ENCODE peak calls at places on chromosomes 11 and 22, in eight cellular contexts. X is transverse colon, Q is HCT116, L is right lobe of liver, F is heart left ventricle, T is A549, U is testis, I is breast epithelium. H is an unnamed sample.

GRCh38 chr22:49329636-49330035 is 498.0 kb downstream of the BRD1 start:
- DNase-seq in X (no peak), Q (no peak), L (no peak), F (no peak), T (no peak), U (no peak), I (peak; percentile 25), H (no peak)

GRCh38 chr11:18304745-18305144 is 17.2 kb downstream of the HPS5 start:
- DNase-seq in X (peak; percentile 33), Q (no peak), L (no peak), F (no peak), T (no peak), U (no peak), I (no peak), H (no peak)

GRCh38 chr22:19543970-19544708 is 19.9 kb upstream of the CLDN5 start:
- DNase-seq in X (peak; percentile 63), Q (no peak), L (peak; percentile 76), F (peak; percentile 33), T (no peak), U (no peak), I (no peak), H (peak; percentile 31)

GRCh38 chr11:42397483-42397882 is 914.3 kb upstream of the API5 start:
- DNase-seq in X (no peak), Q (no peak), L (no peak), F (no peak), T (no peak), U (no peak), I (no peak), H (no peak)

GRCh38 chr22:42621505-42622002 is 6.9 kb upstream of the POLDIP3 start:
- DNase-seq in X (peak; percentile 80), Q (peak; percentile 50), L (peak; percentile 77), F (peak; percentile 69), T (peak; percentile 64), U (peak; percentile 64), I (no peak), H (no peak)

GRCh38 chr11:64712430-64713030 is 10.5 kb downstream of the NRXN2 start:
- DNase-seq in X (no peak), Q (no peak), L (no peak), F (no peak), T (no peak), U (peak; percentile 58), I (no peak), H (no peak)

GRCh38 chr11:77052531-77052930 is 14.2 kb upstream of the CAPN5 start:
- DNase-seq in X (no peak), Q (no peak), L (no peak), F (no peak), T (no peak), U (no peak), I (no peak), H (no peak)

GRCh38 chr11:84780689-84781293 is 846.4 kb downstream of the DLG2 start:
- DNase-seq in X (no peak), Q (peak; percentile 12), L (no peak), F (no peak), T (peak; percentile 30), U (no peak), I (no peak), H (no peak)

GRCh38 chr11:112355726-112356125 is 95.1 kb upstream of the PLET1 start:
- DNase-seq in X (no peak), Q (peak; percentile 3), L (no peak), F (no peak), T (peak; percentile 20), U (peak; percentile 59), I (no peak), H (no peak)

GRCh38 chr11:46914363-46914762 is 4.0 kb downstream of the LRP4 start:
- DNase-seq in X (no peak), Q (no peak), L (no peak), F (peak; percentile 76), T (no peak), U (no peak), I (no peak), H (no peak)

GRCh38 chr11:28581286-28582242 is 473.4 kb downstream of the METTL15 start:
- DNase-seq in X (no peak), Q (no peak), L (no peak), F (no peak), T (no peak), U (no peak), I (no peak), H (no peak)

GRCh38 chr11:29282088-29282487 is 734.7 kb downstream of the KCNA4 start:
- DNase-seq in X (no peak), Q (peak; percentile 81), L (no peak), F (no peak), T (peak; percentile 92), U (no peak), I (no peak), H (no peak)

GRCh38 chr22:19497245-19497644 is 17.5 kb downstream of the CDC45 start:
- DNase-seq in X (no peak), Q (no peak), L (no peak), F (peak; percentile 47), T (no peak), U (peak; percentile 87), I (no peak), H (no peak)

DNA sequence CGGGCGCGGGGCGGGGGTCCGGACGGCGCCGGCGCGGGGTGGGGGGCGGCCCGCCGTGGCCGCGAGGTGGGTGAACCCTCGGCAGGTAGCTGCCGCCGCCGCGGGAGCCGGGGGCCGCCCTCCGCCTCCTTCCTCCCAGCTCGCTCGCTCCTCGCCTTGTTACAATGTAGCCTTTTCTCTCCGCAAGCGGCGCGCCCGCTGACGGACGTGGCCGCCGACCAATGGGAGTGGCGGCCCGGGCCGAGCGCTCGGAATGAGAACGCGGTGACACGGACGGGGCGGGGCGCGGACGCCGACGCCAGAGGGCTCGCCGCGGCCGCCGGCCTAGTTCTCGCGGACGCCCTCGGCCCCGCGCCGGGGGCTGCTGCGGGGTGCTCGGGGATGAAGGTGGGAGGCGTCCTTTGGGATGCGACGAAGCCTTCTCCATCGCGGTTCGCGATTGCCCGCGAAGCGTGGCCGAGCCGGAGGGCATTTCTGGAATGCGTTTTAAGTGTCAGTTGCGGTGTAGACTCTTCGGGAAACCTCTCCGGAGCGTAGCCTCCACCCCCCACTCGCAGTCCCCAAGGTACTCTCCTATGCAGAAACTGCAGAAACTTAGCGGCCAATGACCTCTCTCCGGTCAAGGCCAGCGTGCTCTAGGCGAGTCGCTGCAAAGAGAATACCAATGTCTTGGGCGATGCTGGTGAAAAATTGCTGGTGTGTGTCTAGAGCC is 734 bp downstream of the PRDM11 start:
- DNase-seq in X (peak; percentile 96), Q (peak; percentile 86), L (peak; percentile 96), F (peak; percentile 96), T (peak; percentile 96), U (peak; percentile 95), I (peak; percentile 90), H (peak; percentile 95)
- TF ChIP-seq POLR2A in X (peak; percentile 78), Q (peak; percentile 59), L (peak; percentile 89), F (peak; percentile 95), T (peak; percentile 79), U (peak; percentile 69), I (no peak), H (peak; percentile 94)

GRCh38 chr22:47928626-47929025 is 1166.2 kb downstream of the TBC1D22A start:
- DNase-seq in X (no peak), Q (no peak), L (no peak), F (no peak), T (no peak), U (no peak), I (no peak), H (no peak)
- H3K9me3 ChIP-seq in X (no peaks in the 10 kb centered on the region), Q (peaks cover 7% of the 10 kb centered on the region), L (no peaks in the 10 kb centered on the region), F (no peaks in the 10 kb centered on the region), T (no peaks in the 10 kb centered on the region), U (no peaks in the 10 kb centered on the region), I (peaks cover 4% of the 10 kb centered on the region), H (no peaks in the 10 kb centered on the region)

GRCh38 chr11:72001834-72002591 is 3.3 kb downstream of the IL18BP start:
- DNase-seq in X (no peak), Q (no peak), L (no peak), F (no peak), T (no peak), U (no peak), I (peak; percentile 35), H (no peak)
- TF ChIP-seq POLR2A in X (peak; percentile 16), Q (no peak), L (no peak), F (no peak), T (no peak), U (no peak), I (no peak), H (no peak)

GRCh38 chr11:92423133-92423532 is 198.5 kb downstream of the FAT3 start:
- DNase-seq in X (no peak), Q (no peak), L (no peak), F (no peak), T (no peak), U (no peak), I (no peak), H (no peak)
- H3K9me3 ChIP-seq in X (no peaks in the 10 kb centered on the region), Q (no peaks in the 10 kb centered on the region), L (no peaks in the 10 kb centered on the region), F (peaks cover 6% of the 10 kb centered on the region), T (no peaks in the 10 kb centered on the region), U (no peaks in the 10 kb centered on the region), I (no peaks in the 10 kb centered on the region), H (no peaks in the 10 kb centered on the region)

GRCh38 chr11:7672960-7673723 is at the start of gene CYB5R2:
- DNase-seq in X (peak; percentile 81), Q (peak; percentile 13), L (peak; percentile 85), F (peak; percentile 79), T (peak; percentile 38), U (peak; percentile 83), I (peak; percentile 81), H (peak; percentile 69)
- TF ChIP-seq POLR2A in X (peak; percentile 27), Q (no peak), L (peak; percentile 29), F (peak; percentile 23), T (peak; percentile 10), U (no peak), I (no peak), H (peak; percentile 51)

GRCh38 chr11:2647953-2648352 is 51.8 kb downstream of the KCNQ1OT1 start:
- DNase-seq in X (no peak), Q (no peak), L (no peak), F (no peak), T (no peak), U (no peak), I (no peak), H (no peak)
- H3K9me3 ChIP-seq in X (peaks cover 55% of the 10 kb centered on the region), Q (peaks cover 21% of the 10 kb centered on the region), L (no peaks in the 10 kb centered on the region), F (peaks cover 87% of the 10 kb centered on the region), T (peaks cover 98% of the 10 kb centered on the region), U (no peaks in the 10 kb centered on the region), I (peaks cover 50% of the 10 kb centered on the region), H (no peaks in the 10 kb centered on the region)

DNA sequence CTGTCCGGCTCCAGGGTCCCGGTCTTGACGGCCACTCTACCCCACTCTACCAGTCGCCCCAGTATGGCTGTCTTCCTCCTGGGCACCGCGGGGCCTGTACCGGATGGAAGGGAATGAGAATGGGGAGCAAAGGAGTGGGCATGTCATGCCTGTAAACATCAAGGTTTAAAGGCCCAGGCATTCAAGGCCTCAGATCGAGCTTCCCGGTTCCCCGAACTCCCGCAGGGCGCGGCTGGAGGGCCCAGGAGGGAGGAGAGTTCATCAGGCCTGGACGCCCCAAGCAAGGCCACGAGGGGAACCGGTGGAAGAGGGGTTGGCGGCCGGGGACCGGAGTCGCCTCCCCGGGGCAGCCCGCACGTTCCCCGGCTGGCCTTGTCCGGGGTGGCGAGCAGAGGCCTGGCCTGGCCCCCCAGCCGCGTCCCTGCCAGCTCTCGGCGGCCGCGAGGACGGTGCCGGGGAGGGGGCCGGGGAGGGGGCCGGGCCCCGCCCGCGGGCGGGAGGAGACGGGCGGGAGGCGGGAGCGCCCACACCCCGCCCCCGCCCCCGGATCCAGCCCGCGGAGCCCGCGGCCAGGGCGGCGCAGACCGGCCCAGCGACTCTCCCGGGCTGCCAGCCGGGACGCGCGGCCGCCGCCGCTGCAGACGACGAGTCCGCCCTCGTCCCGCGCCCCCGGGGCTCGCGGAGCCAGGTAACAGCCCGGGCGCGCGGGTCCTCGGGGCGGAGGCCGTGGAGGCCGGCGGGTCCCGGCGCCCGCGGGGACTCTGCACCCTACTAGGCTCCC is at the start of gene CDC42EP1:
- DNase-seq in X (peak; percentile 75), Q (no peak), L (peak; percentile 79), F (peak; percentile 68), T (peak; percentile 64), U (peak; percentile 60), I (no peak), H (peak; percentile 52)
- TF ChIP-seq POLR2A in X (peak; percentile 32), Q (peak; percentile 91), L (peak; percentile 96), F (peak; percentile 46), T (peak; percentile 75), U (no peak), I (no peak), H (no peak)